ENCODE peak calls at places on chromosomes 11 and 22, in nine cellular contexts. One of them, this sample, is unnamed.
A peak's percentile ranks its signal among the peaks of the same experiment; 100 is the strongest.

GRCh38 chr22:31556627-31557203 is 60.4 kb downstream of the SFI1 start:
- DNase-seq in omental fat pad: no peak
- DNase-seq in AG04450: peak; percentile 8
- DNase-seq in activated CD8-positive, alpha-beta T cell treated with anti-CD3 and anti-CD28 coated beads for 36 hours: no peak
- DNase-seq in vagina: no peak
- DNase-seq in MCF 10A: peak; percentile 47
- DNase-seq in HFFc6: peak; percentile 45
- DNase-seq in fibroblast of the aortic adventitia: peak; percentile 62
- DNase-seq in A549: peak; percentile 18
- DNase-seq in this sample: no peak

GRCh38 chr11:115488945-115489344 is 15.3 kb downstream of the CADM1 start:
- DNase-seq in omental fat pad: no peak
- DNase-seq in AG04450: peak; percentile 59
- DNase-seq in activated CD8-positive, alpha-beta T cell treated with anti-CD3 and anti-CD28 coated beads for 36 hours: no peak
- DNase-seq in vagina: no peak
- DNase-seq in MCF 10A: no peak
- DNase-seq in HFFc6: no peak
- DNase-seq in fibroblast of the aortic adventitia: no peak
- DNase-seq in A549: peak; percentile 50
- DNase-seq in this sample: no peak

GRCh38 chr22:44403166-44403565 is 90.4 kb upstream of the SHISAL1 start:
- DNase-seq in omental fat pad: peak; percentile 14
- DNase-seq in AG04450: no peak
- DNase-seq in activated CD8-positive, alpha-beta T cell treated with anti-CD3 and anti-CD28 coated beads for 36 hours: no peak
- DNase-seq in vagina: no peak
- DNase-seq in MCF 10A: no peak
- DNase-seq in HFFc6: no peak
- DNase-seq in fibroblast of the aortic adventitia: no peak
- DNase-seq in A549: no peak
- DNase-seq in this sample: no peak

GRCh38 chr11:65300621-65301290 is 13.9 kb upstream of the CDC42EP2 start:
- DNase-seq in omental fat pad: no peak
- DNase-seq in AG04450: no peak
- DNase-seq in activated CD8-positive, alpha-beta T cell treated with anti-CD3 and anti-CD28 coated beads for 36 hours: no peak
- DNase-seq in vagina: no peak
- DNase-seq in MCF 10A: no peak
- DNase-seq in HFFc6: no peak
- DNase-seq in fibroblast of the aortic adventitia: no peak
- DNase-seq in A549: no peak
- DNase-seq in this sample: no peak

GRCh38 chr11:75815345-75815983 is 454 bp downstream of the UVRAG start:
- DNase-seq in omental fat pad: no peak
- DNase-seq in AG04450: no peak
- DNase-seq in activated CD8-positive, alpha-beta T cell treated with anti-CD3 and anti-CD28 coated beads for 36 hours: peak; percentile 45
- DNase-seq in vagina: no peak
- DNase-seq in MCF 10A: no peak
- DNase-seq in HFFc6: peak; percentile 37
- DNase-seq in fibroblast of the aortic adventitia: peak; percentile 27
- DNase-seq in A549: peak; percentile 58
- DNase-seq in this sample: peak; percentile 55

GRCh38 chr11:27700351-27701261 is at the start of gene BDNF:
- DNase-seq in omental fat pad: no peak
- DNase-seq in AG04450: no peak
- DNase-seq in activated CD8-positive, alpha-beta T cell treated with anti-CD3 and anti-CD28 coated beads for 36 hours: no peak
- DNase-seq in vagina: no peak
- DNase-seq in MCF 10A: peak; percentile 50
- DNase-seq in HFFc6: peak; percentile 36
- DNase-seq in fibroblast of the aortic adventitia: peak; percentile 55
- DNase-seq in A549: peak; percentile 49
- DNase-seq in this sample: no peak

GRCh38 chr11:15907806-15908205 is 448.5 kb downstream of the SOX6 start:
- DNase-seq in omental fat pad: no peak
- DNase-seq in AG04450: no peak
- DNase-seq in activated CD8-positive, alpha-beta T cell treated with anti-CD3 and anti-CD28 coated beads for 36 hours: no peak
- DNase-seq in vagina: no peak
- DNase-seq in MCF 10A: no peak
- DNase-seq in HFFc6: no peak
- DNase-seq in fibroblast of the aortic adventitia: no peak
- DNase-seq in A549: no peak
- DNase-seq in this sample: no peak

GRCh38 chr22:46245515-46245914 is 4.6 kb downstream of the CDPF1 start:
- DNase-seq in omental fat pad: no peak
- DNase-seq in AG04450: no peak
- DNase-seq in activated CD8-positive, alpha-beta T cell treated with anti-CD3 and anti-CD28 coated beads for 36 hours: no peak
- DNase-seq in vagina: no peak
- DNase-seq in MCF 10A: no peak
- DNase-seq in HFFc6: no peak
- DNase-seq in fibroblast of the aortic adventitia: no peak
- DNase-seq in A549: no peak
- DNase-seq in this sample: no peak

GRCh38 chr11:77471520-77472234 is 2.2 kb downstream of the PAK1 start:
- DNase-seq in omental fat pad: no peak
- DNase-seq in AG04450: no peak
- DNase-seq in activated CD8-positive, alpha-beta T cell treated with anti-CD3 and anti-CD28 coated beads for 36 hours: peak; percentile 65
- DNase-seq in vagina: no peak
- DNase-seq in MCF 10A: no peak
- DNase-seq in HFFc6: no peak
- DNase-seq in fibroblast of the aortic adventitia: no peak
- DNase-seq in A549: peak; percentile 15
- DNase-seq in this sample: no peak

DNA sequence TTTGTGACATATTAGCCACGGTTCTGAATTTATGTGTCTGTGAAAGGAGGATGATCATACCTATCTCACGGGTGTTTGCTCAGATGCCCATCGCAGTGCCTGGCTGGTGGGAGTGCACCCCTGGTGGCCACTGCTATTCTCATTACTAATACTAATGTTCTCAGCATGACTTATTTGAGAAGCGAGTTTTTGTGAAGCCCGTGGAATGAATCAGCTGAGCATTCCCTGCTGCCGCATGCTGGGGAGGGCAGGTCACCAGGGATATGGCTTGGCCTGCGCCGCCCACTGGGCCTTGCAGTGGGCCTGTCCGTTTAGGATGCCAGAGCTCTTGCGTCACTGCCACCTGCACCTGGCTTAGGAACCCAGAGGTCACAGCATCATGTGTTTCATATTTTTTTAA is 16.8 kb downstream of the CTTN start:
- DNase-seq in omental fat pad: no peak
- DNase-seq in AG04450: no peak
- DNase-seq in activated CD8-positive, alpha-beta T cell treated with anti-CD3 and anti-CD28 coated beads for 36 hours: no peak
- DNase-seq in vagina: no peak
- DNase-seq in MCF 10A: no peak
- DNase-seq in HFFc6: peak; percentile 94
- DNase-seq in fibroblast of the aortic adventitia: peak; percentile 46
- DNase-seq in A549: peak; percentile 18
- DNase-seq in this sample: no peak
- TF ChIP-seq CTCF in omental fat pad: no peak
- TF ChIP-seq CTCF in AG04450: peak; percentile 53
- TF ChIP-seq CTCF in activated CD8-positive, alpha-beta T cell treated with anti-CD3 and anti-CD28 coated beads for 36 hours: no peak
- TF ChIP-seq CTCF in vagina: no peak
- TF ChIP-seq CTCF in MCF 10A: no peak
- TF ChIP-seq CTCF in HFFc6: peak; percentile 86
- TF ChIP-seq CTCF in fibroblast of the aortic adventitia: peak; percentile 42
- TF ChIP-seq CTCF in A549: peak; percentile 10
- TF ChIP-seq CTCF in this sample: no peak

DNA sequence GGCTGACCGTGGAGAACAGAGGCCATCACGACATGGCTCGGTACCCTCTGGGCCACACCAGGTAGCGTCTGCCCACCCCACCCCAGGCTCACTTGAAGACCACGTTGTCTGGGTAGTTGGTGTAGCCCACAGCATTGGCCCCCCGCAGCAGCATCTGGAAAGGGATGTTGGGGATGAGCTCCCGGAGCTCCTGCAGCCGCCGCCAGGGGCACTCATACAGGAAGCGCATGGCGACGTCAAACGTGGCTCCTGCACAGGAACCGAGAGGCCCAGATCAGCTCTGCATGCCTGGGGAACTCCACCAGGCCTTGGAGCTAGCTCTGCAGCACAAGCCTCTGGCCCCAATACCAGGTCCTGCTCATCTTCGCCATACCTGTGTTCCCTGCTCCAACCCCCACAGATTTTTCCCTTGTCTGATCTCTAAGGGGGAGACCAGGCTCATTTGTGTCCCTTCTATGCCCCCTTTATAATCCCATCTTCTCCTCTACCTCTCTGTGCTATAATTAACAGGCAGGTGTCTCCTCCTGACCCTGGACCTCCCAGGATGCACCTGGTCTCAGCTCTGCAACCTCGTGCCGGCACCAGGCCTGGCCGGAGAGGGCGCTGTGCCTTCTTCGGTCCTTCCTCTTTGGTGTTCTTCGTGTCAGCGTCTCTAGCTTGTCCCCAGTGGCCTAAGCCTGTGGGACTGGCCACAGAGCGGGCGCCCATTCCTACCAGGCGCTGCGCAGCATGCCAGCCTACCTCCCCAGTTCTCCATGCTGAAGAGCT is 5.0 kb upstream of the LRFN4 start:
- DNase-seq in omental fat pad: no peak
- DNase-seq in AG04450: no peak
- DNase-seq in activated CD8-positive, alpha-beta T cell treated with anti-CD3 and anti-CD28 coated beads for 36 hours: peak; percentile 52
- DNase-seq in vagina: no peak
- DNase-seq in MCF 10A: no peak
- DNase-seq in HFFc6: no peak
- DNase-seq in fibroblast of the aortic adventitia: no peak
- DNase-seq in A549: no peak
- DNase-seq in this sample: no peak
- TF ChIP-seq CTCF in omental fat pad: no peak
- TF ChIP-seq CTCF in AG04450: no peak
- TF ChIP-seq CTCF in activated CD8-positive, alpha-beta T cell treated with anti-CD3 and anti-CD28 coated beads for 36 hours: peak; percentile 30
- TF ChIP-seq CTCF in vagina: no peak
- TF ChIP-seq CTCF in MCF 10A: no peak
- TF ChIP-seq CTCF in HFFc6: no peak
- TF ChIP-seq CTCF in fibroblast of the aortic adventitia: no peak
- TF ChIP-seq CTCF in A549: no peak
- TF ChIP-seq CTCF in this sample: no peak

GRCh38 chr11:101974771-101975170 is 58.4 kb upstream of the ANGPTL5 start:
- DNase-seq in omental fat pad: no peak
- DNase-seq in AG04450: no peak
- DNase-seq in activated CD8-positive, alpha-beta T cell treated with anti-CD3 and anti-CD28 coated beads for 36 hours: no peak
- DNase-seq in vagina: no peak
- DNase-seq in MCF 10A: no peak
- DNase-seq in HFFc6: no peak
- DNase-seq in fibroblast of the aortic adventitia: no peak
- DNase-seq in A549: no peak
- DNase-seq in this sample: no peak

GRCh38 chr11:101975734-101976133 is 59.4 kb upstream of the ANGPTL5 start:
- DNase-seq in omental fat pad: no peak
- DNase-seq in AG04450: no peak
- DNase-seq in activated CD8-positive, alpha-beta T cell treated with anti-CD3 and anti-CD28 coated beads for 36 hours: no peak
- DNase-seq in vagina: no peak
- DNase-seq in MCF 10A: no peak
- DNase-seq in HFFc6: no peak
- DNase-seq in fibroblast of the aortic adventitia: no peak
- DNase-seq in A549: no peak
- DNase-seq in this sample: no peak

DNA sequence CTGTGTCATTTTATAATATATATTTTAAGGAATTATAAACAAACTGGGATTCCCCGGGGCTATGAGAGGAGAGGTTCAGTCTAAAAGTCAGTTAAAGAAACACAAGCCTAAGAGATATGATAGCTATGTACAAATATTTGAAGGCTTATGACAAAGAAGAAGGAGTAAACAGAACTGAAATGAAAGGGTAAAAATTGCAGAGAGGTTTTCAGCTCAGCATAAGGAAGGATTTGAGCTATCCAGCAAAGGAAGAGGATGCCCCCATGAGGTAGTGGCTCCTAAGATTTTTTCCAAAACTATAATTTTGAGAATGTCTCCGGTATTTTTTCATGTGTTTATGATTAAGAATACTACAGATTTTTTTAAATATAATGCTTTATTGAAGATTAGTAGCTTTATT is 57.9 kb upstream of the ANGPTL5 start:
- DNase-seq in omental fat pad: no peak
- DNase-seq in AG04450: peak; percentile 7
- DNase-seq in activated CD8-positive, alpha-beta T cell treated with anti-CD3 and anti-CD28 coated beads for 36 hours: no peak
- DNase-seq in vagina: no peak
- DNase-seq in MCF 10A: no peak
- DNase-seq in HFFc6: peak; percentile 4
- DNase-seq in fibroblast of the aortic adventitia: peak; percentile 32
- DNase-seq in A549: no peak
- DNase-seq in this sample: no peak
- TF ChIP-seq CTCF in omental fat pad: no peak
- TF ChIP-seq CTCF in AG04450: peak; percentile 44
- TF ChIP-seq CTCF in activated CD8-positive, alpha-beta T cell treated with anti-CD3 and anti-CD28 coated beads for 36 hours: no peak
- TF ChIP-seq CTCF in vagina: no peak
- TF ChIP-seq CTCF in MCF 10A: no peak
- TF ChIP-seq CTCF in HFFc6: peak; percentile 56
- TF ChIP-seq CTCF in fibroblast of the aortic adventitia: peak; percentile 41
- TF ChIP-seq CTCF in A549: peak; percentile 52
- TF ChIP-seq CTCF in this sample: no peak

DNA sequence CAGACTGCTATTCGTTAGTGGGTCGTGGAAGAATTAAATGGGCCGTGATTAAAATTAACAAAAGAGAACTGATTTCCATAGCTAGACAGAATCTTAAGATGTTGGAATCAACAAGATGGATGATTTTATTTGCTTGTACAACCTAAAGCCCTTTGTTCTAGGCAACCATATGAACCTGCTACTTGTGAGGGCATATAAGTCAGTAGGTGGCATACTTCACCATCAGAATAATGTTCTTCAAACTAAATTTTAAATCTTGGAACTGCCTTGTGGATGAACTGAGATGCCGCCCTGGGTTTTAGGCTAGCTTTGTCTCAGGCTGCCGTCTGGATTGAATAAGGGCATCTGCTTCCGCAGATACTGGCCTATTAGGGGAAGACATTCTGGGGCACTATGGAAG is 40.9 kb downstream of the CSRP3 start:
- DNase-seq in omental fat pad: no peak
- DNase-seq in AG04450: no peak
- DNase-seq in activated CD8-positive, alpha-beta T cell treated with anti-CD3 and anti-CD28 coated beads for 36 hours: no peak
- DNase-seq in vagina: no peak
- DNase-seq in MCF 10A: peak; percentile 3
- DNase-seq in HFFc6: no peak
- DNase-seq in fibroblast of the aortic adventitia: peak; percentile 28
- DNase-seq in A549: no peak
- DNase-seq in this sample: no peak
- TF ChIP-seq CTCF in omental fat pad: no peak
- TF ChIP-seq CTCF in AG04450: no peak
- TF ChIP-seq CTCF in activated CD8-positive, alpha-beta T cell treated with anti-CD3 and anti-CD28 coated beads for 36 hours: no peak
- TF ChIP-seq CTCF in vagina: no peak
- TF ChIP-seq CTCF in MCF 10A: no peak
- TF ChIP-seq CTCF in HFFc6: peak; percentile 10
- TF ChIP-seq CTCF in fibroblast of the aortic adventitia: no peak
- TF ChIP-seq CTCF in A549: no peak
- TF ChIP-seq CTCF in this sample: no peak

GRCh38 chr22:42615092-42615859 is 593 bp upstream of the POLDIP3 start:
- DNase-seq in omental fat pad: peak; percentile 60
- DNase-seq in AG04450: peak; percentile 99
- DNase-seq in activated CD8-positive, alpha-beta T cell treated with anti-CD3 and anti-CD28 coated beads for 36 hours: peak; percentile 97
- DNase-seq in vagina: no peak
- DNase-seq in MCF 10A: peak; percentile 98
- DNase-seq in HFFc6: peak; percentile 100
- DNase-seq in fibroblast of the aortic adventitia: peak; percentile 98
- DNase-seq in A549: peak; percentile 87
- DNase-seq in this sample: peak; percentile 80
- TF ChIP-seq CTCF in omental fat pad: no peak
- TF ChIP-seq CTCF in AG04450: no peak
- TF ChIP-seq CTCF in activated CD8-positive, alpha-beta T cell treated with anti-CD3 and anti-CD28 coated beads for 36 hours: no peak
- TF ChIP-seq CTCF in vagina: no peak
- TF ChIP-seq CTCF in MCF 10A: no peak
- TF ChIP-seq CTCF in HFFc6: no peak
- TF ChIP-seq CTCF in fibroblast of the aortic adventitia: no peak
- TF ChIP-seq CTCF in A549: no peak
- TF ChIP-seq CTCF in this sample: no peak

GRCh38 chr11:108121274-108122155 is at the start of gene ACAT1:
- DNase-seq in omental fat pad: peak; percentile 98
- DNase-seq in AG04450: peak; percentile 55
- DNase-seq in activated CD8-positive, alpha-beta T cell treated with anti-CD3 and anti-CD28 coated beads for 36 hours: peak; percentile 98
- DNase-seq in vagina: peak; percentile 92
- DNase-seq in MCF 10A: peak; percentile 95
- DNase-seq in HFFc6: peak; percentile 85
- DNase-seq in fibroblast of the aortic adventitia: peak; percentile 86
- DNase-seq in A549: peak; percentile 73
- DNase-seq in this sample: peak; percentile 91
- TF ChIP-seq CTCF in omental fat pad: peak; percentile 30
- TF ChIP-seq CTCF in AG04450: peak; percentile 22
- TF ChIP-seq CTCF in activated CD8-positive, alpha-beta T cell treated with anti-CD3 and anti-CD28 coated beads for 36 hours: peak; percentile 3
- TF ChIP-seq CTCF in vagina: no peak
- TF ChIP-seq CTCF in MCF 10A: peak; percentile 7
- TF ChIP-seq CTCF in HFFc6: peak; percentile 71
- TF ChIP-seq CTCF in fibroblast of the aortic adventitia: peak; percentile 36
- TF ChIP-seq CTCF in A549: no peak
- TF ChIP-seq CTCF in this sample: peak; percentile 13

This sample was measured in natural killer cell.